ENCODE peak calls at places on chromosomes 3 and 15, in ten cellular contexts. N, P, Z, U, E, R, I, B, C and G are unnamed samples.

GRCh38 chr3:46565607-46566039 is 479 bp downstream of the LRRC2 start:
- DNase-seq in N (no peak), P (no peak), Z (peak), U (no peak), E (no peak), R (no peak), I (peak), B (no peak), C (no peak), G (no peak)

GRCh38 chr3:41338276-41338675 is 139.0 kb downstream of the CTNNB1 start:
- DNase-seq in N (no peak), P (no peak), Z (no peak), U (no peak), E (no peak), R (no peak), I (no peak), B (no peak), C (no peak), G (no peak)

GRCh38 chr15:64354683-64355558 is 1.1 kb downstream of the CSNK1G1 start:
- DNase-seq in N (no peak), P (peak), Z (no peak), U (no peak), E (no peak), R (no peak), I (no peak), B (no peak), C (no peak), G (no peak)

GRCh38 chr3:36803096-36803811 is 38.9 kb upstream of the DCLK3 start:
- DNase-seq in N (no peak), P (no peak), Z (no peak), U (no peak), E (no peak), R (no peak), I (no peak), B (no peak), C (no peak), G (no peak)

GRCh38 chr15:68340711-68341671 is 63.4 kb downstream of the FEM1B start:
- DNase-seq in N (no peak), P (peak), Z (no peak), U (no peak), E (no peak), R (no peak), I (no peak), B (no peak), C (no peak), G (no peak)

GRCh38 chr3:99659965-99660364 is 21.6 kb downstream of the COL8A1 start:
- DNase-seq in N (no peak), P (no peak), Z (no peak), U (no peak), E (no peak), R (peak), I (no peak), B (no peak), C (no peak), G (no peak)

GRCh38 chr3:48047841-48048456 is 31.7 kb upstream of the MAP4 start:
- DNase-seq in N (no peak), P (no peak), Z (no peak), U (no peak), E (no peak), R (no peak), I (no peak), B (no peak), C (no peak), G (no peak)

GRCh38 chr15:96583671-96584070 is 253.2 kb downstream of the NR2F2 start:
- DNase-seq in N (no peak), P (no peak), Z (no peak), U (no peak), E (no peak), R (no peak), I (no peak), B (no peak), C (no peak), G (no peak)

GRCh38 chr3:45575491-45575923 is 19.0 kb upstream of the LIMD1 start:
- DNase-seq in N (no peak), P (no peak), Z (no peak), U (no peak), E (no peak), R (no peak), I (no peak), B (no peak), C (no peak), G (no peak)

GRCh38 chr3:31999902-32000439 is 18.4 kb downstream of the ZNF860 start:
- DNase-seq in N (no peak), P (no peak), Z (no peak), U (no peak), E (no peak), R (no peak), I (no peak), B (no peak), C (no peak), G (no peak)

GRCh38 chr3:38118421-38119247 is 18.3 kb downstream of the ACAA1 start:
- DNase-seq in N (no peak), P (no peak), Z (no peak), U (no peak), E (no peak), R (no peak), I (no peak), B (no peak), C (peak), G (no peak)

GRCh38 chr3:153273767-153274443 is 111.9 kb downstream of the RAP2B start:
- DNase-seq in N (no peak), P (no peak), Z (no peak), U (no peak), E (no peak), R (no peak), I (no peak), B (no peak), C (no peak), G (no peak)

GRCh38 chr3:5485427-5485826 is 297.9 kb downstream of the EDEM1 start:
- DNase-seq in N (no peak), P (no peak), Z (no peak), U (no peak), E (no peak), R (no peak), I (no peak), B (no peak), C (no peak), G (no peak)

GRCh38 chr3:50205719-50206276 is 727 bp downstream of the SLC38A3 start:
- DNase-seq in N (peak), P (peak), Z (peak), U (no peak), E (no peak), R (no peak), I (peak), B (no peak), C (no peak), G (no peak)

GRCh38 chr15:51277085-51277484 is 61.3 kb downstream of the CYP19A1 start:
- DNase-seq in N (no peak), P (no peak), Z (no peak), U (no peak), E (no peak), R (no peak), I (no peak), B (no peak), C (no peak), G (no peak)

GRCh38 chr15:50418041-50418583 is 6.1 kb upstream of the USP8 start:
- DNase-seq in N (no peak), P (no peak), Z (no peak), U (no peak), E (no peak), R (no peak), I (no peak), B (no peak), C (no peak), G (no peak)

GRCh38 chr3:147653309-147653923 is 244.3 kb downstream of the ZIC1 start:
- DNase-seq in N (no peak), P (no peak), Z (no peak), U (no peak), E (no peak), R (no peak), I (no peak), B (no peak), C (no peak), G (no peak)

GRCh38 chr3:57161131-57161538 is 4.0 kb downstream of the IL17RD start:
- DNase-seq in N (no peak), P (no peak), Z (no peak), U (no peak), E (no peak), R (no peak), I (no peak), B (no peak), C (no peak), G (no peak)

GRCh38 chr3:185900228-185900627 is 37.6 kb downstream of the TRA2B start:
- DNase-seq in N (no peak), P (no peak), Z (no peak), U (no peak), E (peak), R (no peak), I (no peak), B (no peak), C (no peak), G (peak)

GRCh38 chr15:67096536-67097294 is 31.3 kb downstream of the SMAD3 start:
- DNase-seq in N (no peak), P (no peak), Z (no peak), U (no peak), E (no peak), R (no peak), I (no peak), B (no peak), C (no peak), G (no peak)

GRCh38 chr3:185896565-185896964 is 41.2 kb downstream of the TRA2B start:
- DNase-seq in N (no peak), P (no peak), Z (no peak), U (no peak), E (no peak), R (no peak), I (no peak), B (no peak), C (no peak), G (no peak)

DNA sequence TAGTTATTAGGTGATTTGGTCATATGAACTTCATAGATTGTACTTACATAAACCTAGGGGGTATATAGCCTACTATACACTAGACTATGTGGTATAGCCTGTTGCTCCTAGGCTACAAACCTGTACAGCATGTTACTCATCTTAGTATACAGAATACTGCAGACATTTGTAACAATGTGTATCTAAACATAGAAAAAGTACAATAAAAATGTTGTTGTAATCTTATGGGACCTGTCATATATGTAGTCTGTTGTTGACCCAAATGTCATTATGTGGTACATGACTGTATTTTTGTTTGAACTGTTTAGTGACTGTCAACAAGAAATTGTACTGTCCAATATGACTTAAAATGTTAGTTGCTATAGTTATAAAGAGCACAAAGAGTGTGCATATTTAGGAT is 69.8 kb downstream of the TCF12 start:
- DNase-seq in N (no peak), P (no peak), Z (no peak), U (no peak), E (no peak), R (no peak), I (no peak), B (no peak), C (no peak), G (no peak)
- H3K27ac ChIP-seq in N (no peak), P (no peak), Z (no peak), U (no peak), E (no peak), R (no peak), I (no peak), B (no peak), C (no peak), G (no peak)

GRCh38 chr3:10189557-10190374 is 25.0 kb downstream of the IRAK2 start:
- DNase-seq in N (peak), P (peak), Z (peak), U (no peak), E (no peak), R (peak), I (peak), B (peak), C (peak), G (peak)
- H3K27ac ChIP-seq in N (no peak), P (peak), Z (peak), U (peak), E (no peak), R (peak), I (peak), B (peak), C (peak), G (peak)

GRCh38 chr15:85297537-85297936 is 82.9 kb upstream of the AKAP13 start:
- DNase-seq in N (no peak), P (no peak), Z (no peak), U (no peak), E (peak), R (no peak), I (no peak), B (no peak), C (no peak), G (no peak)
- H3K27ac ChIP-seq in N (no peak), P (no peak), Z (no peak), U (no peak), E (no peak), R (no peak), I (no peak), B (no peak), C (no peak), G (no peak)

GRCh38 chr3:30232142-30232541 is 374.3 kb upstream of the TGFBR2 start:
- DNase-seq in N (no peak), P (no peak), Z (peak), U (no peak), E (no peak), R (no peak), I (no peak), B (peak), C (no peak), G (no peak)
- H3K27ac ChIP-seq in N (no peak), P (no peak), Z (peak), U (no peak), E (no peak), R (no peak), I (peak), B (peak), C (peak), G (no peak)